ENCODE peak calls at places on chromosomes 3 and 15, in eight cellular contexts. M, V, A, C, Z, I, T and Y are unnamed samples.

GRCh38 chr15:31323627-31324026 is 3.0 kb upstream of the KLF13 start:
- DNase-seq in C (no peak), A (no peak), M (peak), V (no peak), T (no peak), Z (no peak), I (no peak), Y (no peak)

GRCh38 chr3:42856544-42856943 is 19.1 kb downstream of the CYP8B1 start:
- DNase-seq in T (no peak), C (no peak), V (no peak), M (no peak), I (no peak), A (no peak), Z (no peak), Y (no peak)

GRCh38 chr15:56339594-56339993 is 25.6 kb upstream of the TEX9 start:
- DNase-seq in I (peak), Z (no peak), T (no peak), C (no peak), A (no peak), V (no peak), M (no peak), Y (no peak)

GRCh38 chr3:32881624-32882023 is 63.8 kb downstream of the TRIM71 start:
- DNase-seq in M (no peak), A (no peak), I (no peak), C (no peak), Z (no peak), V (no peak), T (no peak), Y (no peak)

GRCh38 chr15:57156210-57156887 is 220.0 kb upstream of the CGNL1 start:
- DNase-seq in C (no peak), V (no peak), I (peak), M (peak), Z (no peak), T (no peak), A (no peak), Y (no peak)

GRCh38 chr3:8451696-8452095 is 49.9 kb upstream of the LMCD1 start:
- DNase-seq in Z (peak), M (no peak), T (no peak), I (peak), A (no peak), V (no peak), C (no peak), Y (peak)

GRCh38 chr3:127674099-127674792 is 1.5 kb downstream of the ABTB1 start:
- DNase-seq in A (peak), V (no peak), Z (no peak), I (no peak), T (peak), C (peak), M (no peak), Y (no peak)

GRCh38 chr15:63420333-63420741 is 38.7 kb upstream of the CA12 start:
- DNase-seq in C (no peak), A (no peak), Z (peak), M (no peak), T (no peak), V (no peak), I (peak), Y (no peak)

GRCh38 chr3:112303811-112304325 is 9.9 kb upstream of the SLC9C1 start:
- DNase-seq in V (no peak), Z (peak), M (peak), I (peak), A (no peak), C (no peak), T (no peak), Y (no peak)

GRCh38 chr3:61518590-61518989 is 42.8 kb upstream of the PTPRG start:
- DNase-seq in V (no peak), A (no peak), Z (no peak), M (no peak), C (no peak), I (no peak), T (no peak), Y (no peak)

GRCh38 chr15:66619152-66619903 is 53.5 kb upstream of the LCTL start:
- DNase-seq in M (peak), T (no peak), V (peak), A (peak), I (peak), C (peak), Z (peak), Y (peak)

GRCh38 chr3:9884555-9885165 is 4.6 kb upstream of the CIDEC start:
- DNase-seq in Z (peak), T (no peak), M (no peak), C (no peak), I (peak), V (peak), A (no peak), Y (peak)

GRCh38 chr3:73512095-73512494 is 112.6 kb downstream of the PDZRN3 start:
- DNase-seq in A (no peak), I (no peak), Z (peak), M (no peak), V (no peak), C (no peak), T (no peak), Y (no peak)

GRCh38 chr3:52481819-52482521 is 13.2 kb upstream of the STAB1 start:
- DNase-seq in I (no peak), A (peak), C (no peak), Z (peak), M (peak), T (no peak), V (no peak), Y (no peak)

GRCh38 chr3:27072943-27073725 is 296.0 kb downstream of the NEK10 start:
- DNase-seq in A (no peak), T (no peak), M (no peak), Z (no peak), I (no peak), V (no peak), C (no peak), Y (no peak)

GRCh38 chr3:54578417-54578816 is 349.4 kb downstream of the LRTM1 start:
- DNase-seq in A (no peak), M (no peak), I (no peak), V (no peak), Z (no peak), C (no peak), T (no peak), Y (no peak)

GRCh38 chr3:56801151-56801596 is 575 bp downstream of the ARHGEF3 start:
- DNase-seq in I (no peak), C (no peak), M (no peak), A (peak), V (no peak), T (peak), Z (no peak), Y (no peak)

GRCh38 chr15:100252779-100253417 is 88.9 kb downstream of the ADAMTS17 start:
- DNase-seq in Z (no peak), A (peak), T (no peak), M (no peak), I (no peak), V (no peak), C (no peak), Y (no peak)

GRCh38 chr15:66803182-66803729 is 101.2 kb downstream of the SMAD6 start:
- DNase-seq in V (peak), T (peak), I (peak), A (peak), Z (peak), C (peak), M (peak), Y (peak)

GRCh38 chr3:35932995-35933394 is 293.7 kb downstream of the ARPP21 start:
- DNase-seq in A (no peak), I (peak), V (peak), C (peak), Z (peak), M (no peak), T (no peak), Y (no peak)

GRCh38 chr15:80991446-80991845 is 1.8 kb upstream of the MESD start:
- DNase-seq in A (peak), M (peak), Z (peak), C (peak), V (no peak), I (peak), T (no peak), Y (no peak)

GRCh38 chr15:36175781-36176211 is 403.6 kb upstream of the CDIN1 start:
- DNase-seq in C (no peak), T (no peak), Z (no peak), V (no peak), A (no peak), I (peak), M (no peak), Y (no peak)

GRCh38 chr15:31265871-31266711 is 60.5 kb upstream of the KLF13 start:
- DNase-seq in I (peak), Z (no peak), M (peak), A (peak), V (no peak), C (peak), T (peak), Y (no peak)

GRCh38 chr15:83913034-83913632 is 259.2 kb downstream of the ADAMTSL3 start:
- DNase-seq in T (no peak), Z (no peak), I (no peak), A (no peak), V (no peak), C (no peak), M (no peak), Y (no peak)